ENCODE peak calls at places on chromosomes 7 and 10, in seven cellular contexts. One of them, this sample, is unnamed.
A peak's percentile ranks its signal among the peaks of the same experiment; 100 is the strongest.

GRCh38 chr7:134940711-134941110 is 45.6 kb upstream of the AGBL3 start:
- DNase-seq in activated naive CD4-positive, alpha-beta T cell treated with Interleukin-2 at 50 U/mL for 16 hours: no peak
- DNase-seq in left kidney: no peak
- DNase-seq in lower lobe of right lung: no peak
- DNase-seq in stimulated activated CD4-positive, alpha-beta T cell treated with anti-CD3 and anti-CD28 coated beads, Interleukin-4, amount 100 ng/mL, for 48 hours: no peak
- DNase-seq in GDM1: no peak
- DNase-seq in CD8-positive, alpha-beta T cell: no peak
- DNase-seq in this sample: no peak

GRCh38 chr7:105493928-105494325 is 28.1 kb downstream of the PUS7 start:
- DNase-seq in activated naive CD4-positive, alpha-beta T cell treated with Interleukin-2 at 50 U/mL for 16 hours: no peak
- DNase-seq in left kidney: no peak
- DNase-seq in lower lobe of right lung: no peak
- DNase-seq in stimulated activated CD4-positive, alpha-beta T cell treated with anti-CD3 and anti-CD28 coated beads, Interleukin-4, amount 100 ng/mL, for 48 hours: no peak
- DNase-seq in GDM1: no peak
- DNase-seq in CD8-positive, alpha-beta T cell: no peak
- DNase-seq in this sample: no peak

GRCh38 chr7:41537024-41537423 is 165.9 kb downstream of the INHBA start:
- DNase-seq in activated naive CD4-positive, alpha-beta T cell treated with Interleukin-2 at 50 U/mL for 16 hours: no peak
- DNase-seq in left kidney: no peak
- DNase-seq in lower lobe of right lung: no peak
- DNase-seq in stimulated activated CD4-positive, alpha-beta T cell treated with anti-CD3 and anti-CD28 coated beads, Interleukin-4, amount 100 ng/mL, for 48 hours: no peak
- DNase-seq in GDM1: no peak
- DNase-seq in CD8-positive, alpha-beta T cell: no peak
- DNase-seq in this sample: no peak

GRCh38 chr7:1818581-1819200 is 148.6 kb downstream of the ELFN1 start:
- DNase-seq in activated naive CD4-positive, alpha-beta T cell treated with Interleukin-2 at 50 U/mL for 16 hours: no peak
- DNase-seq in left kidney: peak; percentile 48
- DNase-seq in lower lobe of right lung: peak; percentile 28
- DNase-seq in stimulated activated CD4-positive, alpha-beta T cell treated with anti-CD3 and anti-CD28 coated beads, Interleukin-4, amount 100 ng/mL, for 48 hours: no peak
- DNase-seq in GDM1: no peak
- DNase-seq in CD8-positive, alpha-beta T cell: no peak
- DNase-seq in this sample: no peak

GRCh38 chr10:62690703-62691102 is 113.8 kb upstream of the ADO start:
- DNase-seq in activated naive CD4-positive, alpha-beta T cell treated with Interleukin-2 at 50 U/mL for 16 hours: no peak
- DNase-seq in left kidney: no peak
- DNase-seq in lower lobe of right lung: no peak
- DNase-seq in stimulated activated CD4-positive, alpha-beta T cell treated with anti-CD3 and anti-CD28 coated beads, Interleukin-4, amount 100 ng/mL, for 48 hours: no peak
- DNase-seq in GDM1: no peak
- DNase-seq in CD8-positive, alpha-beta T cell: no peak
- DNase-seq in this sample: no peak

GRCh38 chr10:69938541-69938991 is 114.1 kb upstream of the MACROH2A2 start:
- DNase-seq in activated naive CD4-positive, alpha-beta T cell treated with Interleukin-2 at 50 U/mL for 16 hours: no peak
- DNase-seq in left kidney: no peak
- DNase-seq in lower lobe of right lung: no peak
- DNase-seq in stimulated activated CD4-positive, alpha-beta T cell treated with anti-CD3 and anti-CD28 coated beads, Interleukin-4, amount 100 ng/mL, for 48 hours: no peak
- DNase-seq in GDM1: no peak
- DNase-seq in CD8-positive, alpha-beta T cell: no peak
- DNase-seq in this sample: no peak

GRCh38 chr7:20132596-20132995 is 84.6 kb downstream of the MACC1 start:
- DNase-seq in activated naive CD4-positive, alpha-beta T cell treated with Interleukin-2 at 50 U/mL for 16 hours: no peak
- DNase-seq in left kidney: no peak
- DNase-seq in lower lobe of right lung: no peak
- DNase-seq in stimulated activated CD4-positive, alpha-beta T cell treated with anti-CD3 and anti-CD28 coated beads, Interleukin-4, amount 100 ng/mL, for 48 hours: no peak
- DNase-seq in GDM1: no peak
- DNase-seq in CD8-positive, alpha-beta T cell: no peak
- DNase-seq in this sample: no peak

GRCh38 chr7:132876576-132876975 is 205.3 kb downstream of the CHCHD3 start:
- DNase-seq in activated naive CD4-positive, alpha-beta T cell treated with Interleukin-2 at 50 U/mL for 16 hours: no peak
- DNase-seq in left kidney: no peak
- DNase-seq in lower lobe of right lung: no peak
- DNase-seq in stimulated activated CD4-positive, alpha-beta T cell treated with anti-CD3 and anti-CD28 coated beads, Interleukin-4, amount 100 ng/mL, for 48 hours: no peak
- DNase-seq in GDM1: no peak
- DNase-seq in CD8-positive, alpha-beta T cell: no peak
- DNase-seq in this sample: no peak

GRCh38 chr10:59387951-59388431 is 25.6 kb upstream of the FAM13C start:
- DNase-seq in activated naive CD4-positive, alpha-beta T cell treated with Interleukin-2 at 50 U/mL for 16 hours: no peak
- DNase-seq in left kidney: no peak
- DNase-seq in lower lobe of right lung: no peak
- DNase-seq in stimulated activated CD4-positive, alpha-beta T cell treated with anti-CD3 and anti-CD28 coated beads, Interleukin-4, amount 100 ng/mL, for 48 hours: no peak
- DNase-seq in GDM1: no peak
- DNase-seq in CD8-positive, alpha-beta T cell: no peak
- DNase-seq in this sample: no peak

GRCh38 chr7:70347880-70348279 is 749.6 kb downstream of the AUTS2 start:
- DNase-seq in activated naive CD4-positive, alpha-beta T cell treated with Interleukin-2 at 50 U/mL for 16 hours: no peak
- DNase-seq in left kidney: no peak
- DNase-seq in lower lobe of right lung: no peak
- DNase-seq in stimulated activated CD4-positive, alpha-beta T cell treated with anti-CD3 and anti-CD28 coated beads, Interleukin-4, amount 100 ng/mL, for 48 hours: no peak
- DNase-seq in GDM1: no peak
- DNase-seq in CD8-positive, alpha-beta T cell: no peak
- DNase-seq in this sample: no peak

GRCh38 chr10:46282460-46283216 is 4.2 kb upstream of the ANTXRL start:
- DNase-seq in activated naive CD4-positive, alpha-beta T cell treated with Interleukin-2 at 50 U/mL for 16 hours: peak; percentile 73
- DNase-seq in left kidney: peak; percentile 92
- DNase-seq in lower lobe of right lung: peak; percentile 88
- DNase-seq in stimulated activated CD4-positive, alpha-beta T cell treated with anti-CD3 and anti-CD28 coated beads, Interleukin-4, amount 100 ng/mL, for 48 hours: no peak
- DNase-seq in GDM1: peak; percentile 34
- DNase-seq in CD8-positive, alpha-beta T cell: peak; percentile 62
- DNase-seq in this sample: peak; percentile 68

GRCh38 chr10:31146496-31147219 is 115.0 kb upstream of the ZNF438 start:
- DNase-seq in activated naive CD4-positive, alpha-beta T cell treated with Interleukin-2 at 50 U/mL for 16 hours: no peak
- DNase-seq in left kidney: peak; percentile 79
- DNase-seq in lower lobe of right lung: no peak
- DNase-seq in stimulated activated CD4-positive, alpha-beta T cell treated with anti-CD3 and anti-CD28 coated beads, Interleukin-4, amount 100 ng/mL, for 48 hours: no peak
- DNase-seq in GDM1: peak; percentile 76
- DNase-seq in CD8-positive, alpha-beta T cell: no peak
- DNase-seq in this sample: peak; percentile 56

GRCh38 chr7:150003304-150003810 is 129.6 kb downstream of the ATP6V0E2 start:
- DNase-seq in activated naive CD4-positive, alpha-beta T cell treated with Interleukin-2 at 50 U/mL for 16 hours: no peak
- DNase-seq in left kidney: no peak
- DNase-seq in lower lobe of right lung: no peak
- DNase-seq in stimulated activated CD4-positive, alpha-beta T cell treated with anti-CD3 and anti-CD28 coated beads, Interleukin-4, amount 100 ng/mL, for 48 hours: no peak
- DNase-seq in GDM1: no peak
- DNase-seq in CD8-positive, alpha-beta T cell: no peak
- DNase-seq in this sample: no peak

GRCh38 chr7:56157238-56157790 is 41.1 kb upstream of the NUPR2 start:
- DNase-seq in activated naive CD4-positive, alpha-beta T cell treated with Interleukin-2 at 50 U/mL for 16 hours: no peak
- DNase-seq in left kidney: no peak
- DNase-seq in lower lobe of right lung: no peak
- DNase-seq in stimulated activated CD4-positive, alpha-beta T cell treated with anti-CD3 and anti-CD28 coated beads, Interleukin-4, amount 100 ng/mL, for 48 hours: no peak
- DNase-seq in GDM1: no peak
- DNase-seq in CD8-positive, alpha-beta T cell: no peak
- DNase-seq in this sample: no peak

GRCh38 chr10:118723467-118723866 is 31.3 kb downstream of the CACUL1 start:
- DNase-seq in activated naive CD4-positive, alpha-beta T cell treated with Interleukin-2 at 50 U/mL for 16 hours: no peak
- DNase-seq in left kidney: no peak
- DNase-seq in lower lobe of right lung: no peak
- DNase-seq in stimulated activated CD4-positive, alpha-beta T cell treated with anti-CD3 and anti-CD28 coated beads, Interleukin-4, amount 100 ng/mL, for 48 hours: no peak
- DNase-seq in GDM1: no peak
- DNase-seq in CD8-positive, alpha-beta T cell: no peak
- DNase-seq in this sample: no peak

This sample was measured in ovary.